ENCODE peak calls at places on chromosomes 1 and 21, in six cellular contexts. L, F, T, A, B and N are unnamed samples.

GRCh38 chr1:206555473-206555935 is 48.2 kb downstream of the RASSF5 start:
- DNase-seq in L (no peak), F (peak), T (peak), A (peak), B (peak), N (no peak)

GRCh38 chr1:15684468-15685283 is 556 bp downstream of the PLEKHM2 start:
- DNase-seq in L (no peak), F (peak), T (peak), A (peak), B (peak), N (no peak)

GRCh38 chr1:201597551-201598230 is 58.8 kb downstream of the NAV1 start:
- DNase-seq in L (no peak), F (no peak), T (peak), A (no peak), B (no peak), N (no peak)

GRCh38 chr1:214494706-214495105 is 56.7 kb downstream of the PTPN14 start:
- DNase-seq in L (peak), F (no peak), T (no peak), A (no peak), B (no peak), N (no peak)

GRCh38 chr1:208194944-208195343 is 49.2 kb downstream of the PLXNA2 start:
- DNase-seq in L (no peak), F (no peak), T (no peak), A (no peak), B (no peak), N (no peak)

GRCh38 chr1:75616436-75617433 is 5.8 kb upstream of the SLC44A5 start:
- DNase-seq in L (peak), F (no peak), T (peak), A (peak), B (no peak), N (no peak)

GRCh38 chr1:12052008-12052573 is 11.0 kb upstream of the TNFRSF8 start:
- DNase-seq in L (peak), F (peak), T (peak), A (peak), B (peak), N (peak)

GRCh38 chr1:213443415-213443814 is 392.4 kb downstream of the RPS6KC1 start:
- DNase-seq in L (no peak), F (no peak), T (no peak), A (no peak), B (no peak), N (no peak)

GRCh38 chr1:997728-998050 is 2.2 kb downstream of the HES4 start:
- DNase-seq in L (no peak), F (no peak), T (peak), A (no peak), B (no peak), N (no peak)

GRCh38 chr1:58571616-58572015 is 5.4 kb downstream of the TACSTD2 start:
- DNase-seq in L (no peak), F (no peak), T (no peak), A (no peak), B (no peak), N (no peak)

GRCh38 chr1:178932966-178933603 is 62.2 kb upstream of the ANGPTL1 start:
- DNase-seq in L (no peak), F (no peak), T (peak), A (no peak), B (no peak), N (no peak)

DNA sequence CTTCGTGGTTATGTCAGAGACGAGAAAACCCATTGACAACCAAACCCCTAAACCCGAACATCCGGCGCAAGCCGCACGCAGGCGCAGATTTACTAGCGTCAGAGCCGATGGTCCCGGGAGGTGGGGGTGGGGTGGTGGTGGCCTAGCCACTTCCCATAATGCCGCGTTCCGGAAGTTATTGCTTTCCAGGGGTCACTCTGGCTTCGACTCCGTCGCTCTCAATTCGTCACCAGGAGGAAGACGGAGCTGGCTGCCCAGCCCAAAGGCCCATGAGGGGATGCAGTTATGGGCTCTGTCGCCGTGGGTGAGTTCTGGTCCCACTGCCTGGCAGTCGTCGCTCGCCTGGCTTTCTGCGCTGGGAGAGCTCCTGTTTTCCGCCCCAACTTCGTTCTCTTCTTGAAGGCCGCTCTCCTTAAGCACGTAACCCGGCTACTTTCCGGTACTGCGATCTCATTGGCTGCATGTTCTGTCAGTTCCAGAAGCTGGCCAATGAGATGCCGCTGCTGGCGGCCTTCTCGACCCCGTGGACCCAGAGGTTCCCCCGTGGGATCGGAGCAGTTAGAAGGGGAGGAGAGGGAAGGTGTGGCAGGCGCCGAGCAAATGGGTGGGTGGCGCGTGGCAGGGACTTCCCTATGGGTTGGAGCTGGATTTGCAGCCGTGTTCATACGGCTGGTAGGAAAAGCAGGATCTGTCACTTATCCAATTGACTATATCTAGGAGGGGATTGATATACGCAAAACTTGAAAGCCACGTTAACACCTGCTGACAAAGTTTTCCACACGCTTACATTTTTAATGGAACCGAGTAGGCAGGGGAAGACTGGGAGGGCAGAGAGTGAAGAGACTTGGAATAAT is at the start of gene USP16:
- DNase-seq in L (peak), F (peak), T (peak), A (peak), B (peak), N (peak)
- TF ChIP-seq CTCF in L (peak), F (no peak), T (no peak), A (no peak), B (peak), N (peak)

DNA sequence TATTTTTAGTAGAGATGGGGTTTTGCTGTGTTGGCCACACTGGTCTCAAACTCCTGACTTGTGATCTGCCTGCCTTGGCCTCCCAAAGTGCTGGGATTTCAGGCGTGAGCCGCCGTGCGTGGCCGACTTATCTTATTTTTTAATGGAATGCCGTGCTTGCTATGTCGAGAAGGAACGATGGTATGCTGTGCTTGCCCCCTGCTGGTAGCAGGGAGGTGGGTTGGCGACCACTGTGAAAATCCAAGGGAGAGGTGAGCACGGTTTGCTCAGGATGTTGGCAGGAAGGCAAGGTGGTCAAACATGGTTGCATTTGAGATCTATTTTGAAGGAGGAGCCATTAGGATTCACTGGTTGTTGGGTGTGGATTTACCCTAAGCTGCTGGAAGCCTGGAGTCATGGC is 45.8 kb upstream of the RCC2 start:
- DNase-seq in L (no peak), F (no peak), T (no peak), A (peak), B (no peak), N (no peak)
- TF ChIP-seq CTCF in L (peak), F (peak), T (peak), A (peak), B (no peak), N (peak)

GRCh38 chr1:226569879-226570547 is 21.4 kb downstream of the STUM start:
- DNase-seq in L (no peak), F (no peak), T (no peak), A (peak), B (peak), N (no peak)
- TF ChIP-seq CTCF in L (peak), F (peak), T (no peak), A (peak), B (no peak), N (no peak)

DNA sequence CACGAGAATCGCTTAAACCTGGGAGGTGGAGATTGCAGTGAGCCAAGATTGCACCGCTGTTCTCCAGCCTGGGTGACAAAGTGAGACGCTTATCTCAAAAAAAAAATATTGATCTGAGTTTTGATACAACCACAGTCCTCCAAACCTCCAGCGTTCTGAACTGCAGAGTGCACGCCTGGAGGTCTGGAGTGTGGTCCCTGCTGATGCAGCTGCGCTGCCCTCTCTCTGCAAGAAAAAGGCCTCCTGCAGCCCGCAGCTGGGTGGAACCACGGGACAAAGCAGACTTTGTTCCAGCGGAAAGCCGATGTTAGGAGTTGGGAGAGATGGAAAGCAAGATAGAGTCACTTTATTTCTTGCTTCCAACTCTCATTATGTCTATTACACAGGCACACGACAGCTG is 144.9 kb upstream of the SOD1 start:
- DNase-seq in L (peak), F (no peak), T (no peak), A (peak), B (no peak), N (no peak)
- TF ChIP-seq CTCF in L (peak), F (no peak), T (no peak), A (no peak), B (no peak), N (no peak)

DNA sequence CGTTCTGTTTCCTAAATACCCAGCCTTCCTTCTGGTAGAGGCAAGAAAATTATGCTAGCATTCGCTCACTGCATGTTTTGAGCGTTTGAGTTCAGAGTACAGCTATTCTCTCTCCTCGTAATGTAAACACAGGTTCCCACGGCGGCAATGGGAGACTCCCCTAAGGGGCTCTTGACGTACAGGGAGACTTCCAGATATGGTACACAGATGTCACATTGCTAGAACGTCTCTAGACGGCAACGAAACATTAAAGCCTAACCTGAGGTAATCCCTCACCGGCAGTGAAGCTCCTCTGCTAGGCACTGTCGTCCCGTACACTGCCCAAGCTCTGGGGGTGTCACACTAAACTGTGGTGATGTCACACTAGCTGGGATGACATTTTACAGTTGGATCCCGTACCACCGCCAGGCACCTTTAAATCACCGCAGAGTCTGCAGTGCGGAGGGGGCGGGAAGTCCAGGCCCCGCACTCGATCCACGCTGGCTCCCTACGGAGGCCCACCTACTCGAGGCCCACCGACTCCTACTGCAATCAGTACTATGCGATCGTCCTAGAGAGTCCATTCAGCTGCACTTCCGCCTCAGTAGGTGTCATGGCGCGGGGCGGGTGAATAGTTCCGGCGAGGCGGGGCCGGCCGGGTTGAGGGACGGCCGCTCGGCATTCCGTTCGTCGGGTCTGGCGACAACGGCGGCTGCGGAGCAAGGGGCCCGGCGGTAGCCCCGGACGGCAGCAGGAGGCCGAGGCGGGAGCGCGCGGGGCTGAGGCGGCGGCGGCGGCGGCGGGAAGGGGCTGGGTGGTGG is at the start of gene HIPK1:
- DNase-seq in L (peak), F (peak), T (peak), A (peak), B (peak), N (no peak)
- TF ChIP-seq CTCF in L (no peak), F (no peak), T (peak), A (no peak), B (peak), N (no peak)

GRCh38 chr1:23559136-23559984 is at the start of gene ID3:
- DNase-seq in L (peak), F (peak), T (peak), A (peak), B (peak), N (peak)
- TF ChIP-seq CTCF in L (no peak), F (no peak), T (no peak), A (no peak), B (peak), N (no peak)

GRCh38 chr1:223010552-223011229 is 132.4 kb downstream of the TLR5 start:
- DNase-seq in L (peak), F (no peak), T (no peak), A (no peak), B (no peak), N (no peak)
- TF ChIP-seq CTCF in L (no peak), F (no peak), T (no peak), A (no peak), B (no peak), N (no peak)

GRCh38 chr1:171801395-171801990 is 20.0 kb downstream of the METTL13 start:
- DNase-seq in L (peak), F (no peak), T (no peak), A (peak), B (no peak), N (no peak)

GRCh38 chr1:171798760-171799159 is 17.3 kb downstream of the METTL13 start:
- DNase-seq in L (no peak), F (no peak), T (no peak), A (no peak), B (no peak), N (no peak)

GRCh38 chr1:171799166-171799565 is 17.7 kb downstream of the METTL13 start:
- DNase-seq in L (no peak), F (no peak), T (no peak), A (no peak), B (no peak), N (no peak)

GRCh38 chr1:171800850-171801249 is 19.4 kb downstream of the METTL13 start:
- DNase-seq in L (no peak), F (no peak), T (no peak), A (no peak), B (no peak), N (no peak)

DNA sequence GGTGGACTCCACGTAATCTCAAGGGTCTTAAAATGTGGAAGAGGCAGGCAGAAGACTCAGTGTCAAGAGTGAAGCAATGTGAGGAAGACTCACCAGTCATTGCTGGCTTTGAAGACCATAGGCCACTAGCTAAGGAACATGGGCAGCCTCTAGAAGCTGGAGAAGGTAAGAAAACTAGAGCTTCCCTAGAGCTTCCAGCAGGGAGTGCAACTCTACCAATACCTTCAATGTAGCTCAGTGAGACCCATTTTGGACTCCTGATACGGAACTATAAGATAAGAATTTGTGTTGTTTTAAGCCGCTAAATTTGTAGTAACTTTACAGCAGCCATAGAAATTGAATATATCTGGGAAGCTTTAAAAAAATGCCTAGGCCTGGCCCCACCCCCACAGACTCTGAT is 18.9 kb downstream of the METTL13 start:
- DNase-seq in L (no peak), F (no peak), T (no peak), A (no peak), B (no peak), N (no peak)
- TF ChIP-seq CTCF in L (no peak), F (no peak), T (no peak), A (peak), B (no peak), N (no peak)

GRCh38 chr21:38171723-38172344 is 85.0 kb upstream of the KCNJ15 start:
- DNase-seq in L (peak), F (no peak), T (no peak), A (peak), B (no peak), N (no peak)
- TF ChIP-seq CTCF in L (peak), F (no peak), T (peak), A (peak), B (no peak), N (no peak)

DNA sequence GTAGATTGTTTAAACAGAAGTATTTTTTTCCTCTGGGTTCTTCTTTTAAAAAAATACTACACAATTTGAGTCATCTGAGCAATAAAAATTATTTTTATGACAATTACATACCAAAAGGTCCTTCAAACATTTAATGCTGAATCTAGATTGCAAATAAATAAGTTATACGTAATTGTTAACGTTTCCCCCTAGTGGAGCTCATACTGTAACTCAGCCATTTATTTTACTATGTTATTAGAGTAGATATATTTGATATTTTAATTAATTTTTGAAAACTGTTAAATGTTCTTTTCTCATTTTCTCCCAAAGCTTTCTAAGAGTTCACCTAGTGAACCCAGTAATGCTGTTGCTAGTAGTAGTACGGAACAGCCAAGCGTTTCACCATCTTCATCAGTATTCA is 33.5 kb downstream of the ZMYM1 start:
- DNase-seq in L (no peak), F (no peak), T (no peak), A (no peak), B (no peak), N (no peak)
- TF ChIP-seq CTCF in L (no peak), F (peak), T (no peak), A (peak), B (no peak), N (no peak)